ENCODE peak calls at places on chromosomes 16 and 17, in nine cellular contexts. M is hippocampal formation; U is neural crest cell; N is Calu3; W is activated CD4-positive, alpha-beta memory T cell treated with anti-CD3 and anti-CD28 coated beads for 36 hours; K is dermis microvascular lymphatic vessel endothelial cell; S is esophagus squamous epithelium; V is T-helper 2 cell; Z is transverse colon. P is an unnamed sample.

GRCh38 chr17:16251043-16251442 is 34.0 kb downstream of the PIGL start:
- DNase-seq in V (no peak), S (no peak), Z (no peak), U (no peak), K (no peak), W (no peak), M (no peak), N (no peak), P (no peak)

GRCh38 chr17:63369233-63369632 is 76.9 kb downstream of the CYB561 start:
- DNase-seq in U (no peak), W (no peak), V (no peak), S (no peak), K (no peak), N (no peak), Z (no peak), M (no peak), P (peak)

GRCh38 chr16:47787695-47788094 is 326.6 kb downstream of the PHKB start:
- DNase-seq in U (peak), Z (no peak), M (no peak), V (no peak), K (no peak), W (no peak), S (no peak), N (no peak), P (no peak)

GRCh38 chr17:81429813-81430510 is 34.7 kb downstream of the BAHCC1 start:
- DNase-seq in K (no peak), U (peak), M (peak), N (no peak), S (no peak), Z (no peak), W (no peak), V (no peak), P (no peak)

GRCh38 chr16:2005646-2006045 is 4.0 kb downstream of the ZNF598 start:
- DNase-seq in U (no peak), W (no peak), K (no peak), M (peak), V (no peak), S (no peak), Z (no peak), N (no peak), P (no peak)

GRCh38 chr17:41486809-41487530 is 2.7 kb downstream of the KRT36 start:
- DNase-seq in M (no peak), W (peak), N (peak), K (no peak), V (no peak), S (no peak), Z (peak), U (peak), P (no peak)

GRCh38 chr16:73196670-73197069 is 148.7 kb upstream of the ZFHX3 start:
- DNase-seq in S (no peak), U (peak), W (peak), N (peak), M (peak), Z (peak), K (peak), V (no peak), P (peak)

GRCh38 chr17:83151442-83152220 is 72.2 kb downstream of the METRNL start:
- DNase-seq in N (no peak), W (no peak), U (peak), M (no peak), V (no peak), S (no peak), K (no peak), Z (no peak), P (no peak)

GRCh38 chr17:57708401-57708800 is 36.7 kb downstream of the CCDC182 start:
- DNase-seq in M (no peak), K (no peak), U (no peak), S (no peak), N (no peak), W (no peak), Z (no peak), V (no peak), P (no peak)